ENCODE peak calls at places on chromosome 18, in five cellular contexts. One of them, this sample, is unnamed.

GRCh38 chr18:25516747-25517498 is 165.0 kb upstream of the ZNF521 start:
- DNase-seq in substantia nigra: no peak
- DNase-seq in HCEC 1CT: no peak
- DNase-seq in ureter: no peak
- DNase-seq in adrenal gland: no peak
- DNase-seq in this sample: no peak

GRCh38 chr18:79684283-79684631 is 4.7 kb downstream of the CTDP1 start:
- DNase-seq in substantia nigra: no peak
- DNase-seq in ureter: no peak
- DNase-seq in HCEC 1CT: no peak
- DNase-seq in adrenal gland: no peak
- DNase-seq in this sample: no peak

GRCh38 chr18:8478166-8478967 is 130.9 kb upstream of the RAB12 start:
- DNase-seq in adrenal gland: peak; percentile 52
- DNase-seq in substantia nigra: peak; percentile 28
- DNase-seq in ureter: peak; percentile 59
- DNase-seq in HCEC 1CT: peak; percentile 25
- DNase-seq in this sample: peak; percentile 88

GRCh38 chr18:500230-500555 is 308 bp downstream of the COLEC12 start:
- DNase-seq in adrenal gland: no peak
- DNase-seq in substantia nigra: no peak
- DNase-seq in ureter: no peak
- DNase-seq in HCEC 1CT: peak; percentile 33
- DNase-seq in this sample: no peak

GRCh38 chr18:32770651-32771168 is 2.1 kb downstream of the KLHL14 start:
- DNase-seq in substantia nigra: no peak
- DNase-seq in adrenal gland: no peak
- DNase-seq in ureter: no peak
- DNase-seq in HCEC 1CT: no peak
- DNase-seq in this sample: no peak

GRCh38 chr18:70293166-70293565 is 4.3 kb downstream of the SOCS6 start:
- DNase-seq in HCEC 1CT: no peak
- DNase-seq in ureter: no peak
- DNase-seq in adrenal gland: no peak
- DNase-seq in substantia nigra: no peak
- DNase-seq in this sample: no peak

GRCh38 chr18:79787527-79788095 is 10.1 kb upstream of the KCNG2 start:
- DNase-seq in ureter: no peak
- DNase-seq in HCEC 1CT: no peak
- DNase-seq in adrenal gland: no peak
- DNase-seq in substantia nigra: no peak
- DNase-seq in this sample: no peak

GRCh38 chr18:35203001-35203553 is 37.8 kb upstream of the ZNF397 start:
- DNase-seq in adrenal gland: no peak
- DNase-seq in ureter: no peak
- DNase-seq in substantia nigra: no peak
- DNase-seq in HCEC 1CT: no peak
- DNase-seq in this sample: no peak

GRCh38 chr18:35267161-35267651 is 22.8 kb downstream of the ZSCAN30 start:
- DNase-seq in ureter: peak; percentile 79
- DNase-seq in HCEC 1CT: no peak
- DNase-seq in adrenal gland: peak; percentile 64
- DNase-seq in substantia nigra: peak; percentile 71
- DNase-seq in this sample: no peak

GRCh38 chr18:48460929-48461583 is 51.9 kb upstream of the ZBTB7C start:
- DNase-seq in ureter: no peak
- DNase-seq in substantia nigra: no peak
- DNase-seq in adrenal gland: no peak
- DNase-seq in HCEC 1CT: no peak
- DNase-seq in this sample: no peak

GRCh38 chr18:76433788-76434187 is 61.3 kb downstream of the ZNF516 start:
- DNase-seq in ureter: no peak
- DNase-seq in HCEC 1CT: no peak
- DNase-seq in substantia nigra: no peak
- DNase-seq in adrenal gland: no peak
- DNase-seq in this sample: no peak

GRCh38 chr18:13376841-13377351 is 158.3 kb downstream of the LDLRAD4 start:
- DNase-seq in adrenal gland: no peak
- DNase-seq in substantia nigra: no peak
- DNase-seq in HCEC 1CT: no peak
- DNase-seq in ureter: peak; percentile 38
- DNase-seq in this sample: no peak

GRCh38 chr18:46324556-46324955 is 220.4 kb downstream of the HAUS1 start:
- DNase-seq in ureter: no peak
- DNase-seq in HCEC 1CT: peak; percentile 77
- DNase-seq in adrenal gland: no peak
- DNase-seq in substantia nigra: no peak
- DNase-seq in this sample: peak; percentile 51

GRCh38 chr18:77650799-77651385 is 401.2 kb downstream of the GALR1 start:
- DNase-seq in substantia nigra: peak; percentile 54
- DNase-seq in HCEC 1CT: no peak
- DNase-seq in ureter: peak; percentile 57
- DNase-seq in adrenal gland: peak; percentile 39
- DNase-seq in this sample: peak; percentile 26

GRCh38 chr18:57910134-57910533 is 107.0 kb upstream of the ATP8B1 start:
- DNase-seq in adrenal gland: no peak
- DNase-seq in HCEC 1CT: no peak
- DNase-seq in substantia nigra: no peak
- DNase-seq in ureter: no peak
- DNase-seq in this sample: no peak

GRCh38 chr18:70073442-70073841 is 125.8 kb upstream of the CD226 start:
- DNase-seq in adrenal gland: no peak
- DNase-seq in ureter: no peak
- DNase-seq in substantia nigra: no peak
- DNase-seq in HCEC 1CT: no peak
- DNase-seq in this sample: no peak

GRCh38 chr18:3852321-3852720 is 402.3 kb downstream of the TGIF1 start:
- DNase-seq in adrenal gland: no peak
- DNase-seq in substantia nigra: no peak
- DNase-seq in ureter: no peak
- DNase-seq in HCEC 1CT: no peak
- DNase-seq in this sample: no peak

GRCh38 chr18:52288403-52289004 is 51.5 kb upstream of the DCC start:
- DNase-seq in substantia nigra: no peak
- DNase-seq in HCEC 1CT: no peak
- DNase-seq in adrenal gland: no peak
- DNase-seq in ureter: no peak
- DNase-seq in this sample: peak; percentile 43

GRCh38 chr18:59760212-59760997 is 63.2 kb upstream of the CCBE1 start:
- DNase-seq in adrenal gland: no peak
- DNase-seq in substantia nigra: no peak
- DNase-seq in ureter: no peak
- DNase-seq in HCEC 1CT: no peak
- DNase-seq in this sample: no peak

GRCh38 chr18:7645756-7646155 is 78.6 kb downstream of the PTPRM start:
- DNase-seq in ureter: no peak
- DNase-seq in substantia nigra: no peak
- DNase-seq in adrenal gland: peak; percentile 36
- DNase-seq in HCEC 1CT: no peak
- DNase-seq in this sample: no peak

GRCh38 chr18:48837676-48838075 is 113.1 kb downstream of the SMAD7 start:
- DNase-seq in ureter: no peak
- DNase-seq in adrenal gland: no peak
- DNase-seq in HCEC 1CT: no peak
- DNase-seq in substantia nigra: no peak
- DNase-seq in this sample: no peak

GRCh38 chr18:1464444-1465217 is 560.0 kb downstream of the ADCYAP1 start:
- DNase-seq in HCEC 1CT: no peak
- DNase-seq in ureter: no peak
- DNase-seq in substantia nigra: no peak
- DNase-seq in adrenal gland: no peak
- DNase-seq in this sample: no peak

GRCh38 chr18:75125359-75126331 is 83.3 kb downstream of the PTGR3 start:
- DNase-seq in adrenal gland: no peak
- DNase-seq in HCEC 1CT: no peak
- DNase-seq in ureter: peak; percentile 41
- DNase-seq in substantia nigra: no peak
- DNase-seq in this sample: no peak

GRCh38 chr18:79405781-79406575 is 10.2 kb downstream of the NFATC1 start:
- DNase-seq in adrenal gland: peak; percentile 68
- DNase-seq in ureter: peak; percentile 71
- DNase-seq in HCEC 1CT: no peak
- DNase-seq in substantia nigra: no peak
- DNase-seq in this sample: no peak

GRCh38 chr18:6294119-6294784 is 120.5 kb downstream of the L3MBTL4 start:
- DNase-seq in substantia nigra: no peak
- DNase-seq in adrenal gland: no peak
- DNase-seq in HCEC 1CT: no peak
- DNase-seq in ureter: no peak
- DNase-seq in this sample: no peak

GRCh38 chr18:32200766-32201165 is 10.9 kb downstream of the MEP1B start:
- DNase-seq in ureter: no peak
- DNase-seq in substantia nigra: no peak
- DNase-seq in HCEC 1CT: no peak
- DNase-seq in adrenal gland: no peak
- DNase-seq in this sample: peak; percentile 24

GRCh38 chr18:54506516-54507261 is 84.4 kb upstream of the DYNAP start:
- DNase-seq in substantia nigra: no peak
- DNase-seq in adrenal gland: no peak
- DNase-seq in HCEC 1CT: no peak
- DNase-seq in ureter: no peak
- DNase-seq in this sample: no peak

GRCh38 chr18:58618822-58619553 is 9.9 kb downstream of the ALPK2 start:
- DNase-seq in adrenal gland: no peak
- DNase-seq in substantia nigra: no peak
- DNase-seq in HCEC 1CT: no peak
- DNase-seq in ureter: no peak
- DNase-seq in this sample: no peak

GRCh38 chr18:63157293-63158011 is 162.1 kb downstream of the BCL2 start:
- DNase-seq in substantia nigra: no peak
- DNase-seq in adrenal gland: no peak
- DNase-seq in HCEC 1CT: no peak
- DNase-seq in ureter: no peak
- DNase-seq in this sample: no peak

GRCh38 chr18:33578371-33579146 is 540 bp downstream of the ASXL3 start:
- DNase-seq in ureter: no peak
- DNase-seq in HCEC 1CT: no peak
- DNase-seq in adrenal gland: no peak
- DNase-seq in substantia nigra: peak; percentile 55
- DNase-seq in this sample: no peak

GRCh38 chr18:78672862-78673446 is 306.7 kb upstream of the SALL3 start:
- DNase-seq in HCEC 1CT: no peak
- DNase-seq in adrenal gland: no peak
- DNase-seq in substantia nigra: no peak
- DNase-seq in ureter: no peak
- DNase-seq in this sample: no peak

GRCh38 chr18:76621782-76622495 is 126.9 kb upstream of the ZNF516 start:
- DNase-seq in HCEC 1CT: no peak
- DNase-seq in adrenal gland: peak; percentile 28
- DNase-seq in substantia nigra: no peak
- DNase-seq in ureter: no peak
- DNase-seq in this sample: no peak

GRCh38 chr18:72468011-72468710 is 76.0 kb downstream of the CBLN2 start:
- DNase-seq in adrenal gland: no peak
- DNase-seq in ureter: no peak
- DNase-seq in substantia nigra: no peak
- DNase-seq in HCEC 1CT: no peak
- DNase-seq in this sample: no peak

GRCh38 chr18:22293417-22293816 is 124.0 kb downstream of the GATA6 start:
- DNase-seq in ureter: no peak
- DNase-seq in substantia nigra: no peak
- DNase-seq in HCEC 1CT: no peak
- DNase-seq in adrenal gland: peak; percentile 73
- DNase-seq in this sample: no peak

GRCh38 chr18:21330122-21330701 is 88.2 kb downstream of the GREB1L start:
- DNase-seq in adrenal gland: no peak
- DNase-seq in ureter: no peak
- DNase-seq in substantia nigra: no peak
- DNase-seq in HCEC 1CT: peak; percentile 77
- DNase-seq in this sample: no peak

This sample was measured in HAP-1.